ENCODE peak calls at places on chromosomes 16 and 17, in eight cellular contexts. C is AG20443; W is NCI-H2107; N is CD8-positive, alpha-beta T cell; H is stimulated activated CD4-positive, alpha-beta T cell treated with anti-CD3 and anti-CD28 coated beads, TNF-alpha, amount 100 ng/mL, for 48 hours; V is SHP77; A is body of pancreas; U is fibroblast of the aortic adventitia. B is an unnamed sample.
A peak's percentile ranks its signal among the peaks of the same experiment; 100 is the strongest.

GRCh38 chr17:35766489-35766877 is 5.8 kb downstream of the C17orf50 start:
- DNase-seq in C (no peak), W (no peak), N (no peak), H (no peak), V (no peak), A (no peak), U (no peak), B (no peak)

GRCh38 chr17:41494524-41494923 is 4.8 kb upstream of the KRT36 start:
- DNase-seq in C (peak; percentile 59), W (no peak), N (no peak), H (no peak), V (no peak), A (no peak), U (peak; percentile 22), B (peak; percentile 14)

GRCh38 chr17:76384222-76384986 is at the start of gene SPHK1:
- DNase-seq in C (peak; percentile 94), W (no peak), N (peak; percentile 57), H (peak; percentile 72), V (peak; percentile 31), A (peak; percentile 69), U (peak; percentile 79), B (peak; percentile 91)

GRCh38 chr16:19292186-19292585 is 6.7 kb downstream of the CLEC19A start:
- DNase-seq in C (no peak), W (no peak), N (no peak), H (no peak), V (no peak), A (no peak), U (no peak), B (no peak)

GRCh38 chr17:82097187-82097918 is 683 bp downstream of the FASN start:
- DNase-seq in C (peak; percentile 86), W (no peak), N (no peak), H (peak; percentile 29), V (no peak), A (peak; percentile 48), U (peak; percentile 28), B (peak; percentile 83)

GRCh38 chr17:39621523-39622379 is 5.0 kb upstream of the PPP1R1B start:
- DNase-seq in C (peak; percentile 91), W (peak; percentile 84), N (peak; percentile 92), H (peak; percentile 74), V (peak; percentile 80), A (peak; percentile 89), U (peak; percentile 79), B (peak; percentile 78)

GRCh38 chr16:11181889-11182279 is 74.1 kb downstream of the SOCS1 start:
- DNase-seq in C (no peak), W (no peak), N (no peak), H (no peak), V (no peak), A (no peak), U (no peak), B (no peak)

GRCh38 chr16:87495578-87495977 is 2.8 kb upstream of the ZCCHC14 start:
- DNase-seq in C (no peak), W (no peak), N (no peak), H (no peak), V (no peak), A (no peak), U (no peak), B (no peak)

GRCh38 chr16:61366006-61366405 is 670.2 kb downstream of the CDH8 start:
- DNase-seq in C (no peak), W (no peak), N (no peak), H (no peak), V (no peak), A (no peak), U (no peak), B (no peak)

GRCh38 chr17:35796942-35797341 is 1.5 kb upstream of the MMP28 start:
- DNase-seq in C (no peak), W (no peak), N (no peak), H (no peak), V (no peak), A (no peak), U (no peak), B (no peak)

GRCh38 chr16:30526137-30526822 is at the start of gene ZNF768:
- DNase-seq in C (peak; percentile 85), W (no peak), N (peak; percentile 27), H (peak; percentile 31), V (no peak), A (peak; percentile 46), U (peak; percentile 9), B (peak; percentile 55)

GRCh38 chr17:81391964-81392908 is 3.0 kb upstream of the BAHCC1 start:
- DNase-seq in C (peak; percentile 70), W (no peak), N (no peak), H (no peak), V (no peak), A (no peak), U (peak; percentile 80), B (no peak)

GRCh38 chr17:36657763-36658490 is 56.5 kb downstream of the MRM1 start:
- DNase-seq in C (no peak), W (no peak), N (peak; percentile 17), H (no peak), V (no peak), A (no peak), U (no peak), B (no peak)

GRCh38 chr17:57368637-57369336 is 112.5 kb downstream of the MSI2 start:
- DNase-seq in C (no peak), W (no peak), N (no peak), H (no peak), V (no peak), A (no peak), U (no peak), B (no peak)

GRCh38 chr16:7342598-7342997 is 10.0 kb downstream of the RBFOX1 start:
- DNase-seq in C (no peak), W (no peak), N (no peak), H (no peak), V (no peak), A (no peak), U (no peak), B (no peak)

GRCh38 chr17:66300956-66301355 is 1.5 kb upstream of the PRKCA start:
- DNase-seq in C (no peak), W (no peak), N (no peak), H (no peak), V (no peak), A (no peak), U (no peak), B (no peak)

GRCh38 chr17:76700627-76701470 is 9.9 kb downstream of the MXRA7 start:
- DNase-seq in C (peak; percentile 89), W (no peak), N (no peak), H (no peak), V (peak; percentile 75), A (no peak), U (peak; percentile 83), B (peak; percentile 87)

GRCh38 chr16:11748404-11749254 is 6.0 kb upstream of the TXNDC11 start:
- DNase-seq in C (no peak), W (no peak), N (no peak), H (no peak), V (no peak), A (no peak), U (no peak), B (no peak)

GRCh38 chr16:79564594-79565210 is 35.8 kb downstream of the MAF start:
- DNase-seq in C (no peak), W (no peak), N (no peak), H (no peak), V (no peak), A (no peak), U (no peak), B (no peak)

GRCh38 chr16:4347765-4348509 is 3.2 kb downstream of the PAM16 start:
- DNase-seq in C (no peak), W (no peak), N (no peak), H (no peak), V (no peak), A (no peak), U (no peak), B (no peak)

GRCh38 chr17:62178579-62178978 is 113.5 kb upstream of the MED13 start:
- DNase-seq in C (no peak), W (no peak), N (no peak), H (no peak), V (no peak), A (no peak), U (no peak), B (no peak)

GRCh38 chr16:78800535-78800934 is 701.1 kb downstream of the WWOX start:
- DNase-seq in C (no peak), W (no peak), N (no peak), H (no peak), V (no peak), A (no peak), U (no peak), B (no peak)

GRCh38 chr16:2471016-2471652 is at the start of gene NTN3:
- DNase-seq in C (peak; percentile 65), W (peak; percentile 54), N (no peak), H (no peak), V (no peak), A (no peak), U (no peak), B (no peak)

GRCh38 chr17:41352597-41353366 is 2.2 kb upstream of the KRT33A start:
- DNase-seq in C (no peak), W (no peak), N (no peak), H (no peak), V (no peak), A (no peak), U (no peak), B (no peak)

GRCh38 chr17:11555530-11555929 is 42.7 kb upstream of the DNAH9 start:
- DNase-seq in C (no peak), W (no peak), N (no peak), H (no peak), V (no peak), A (no peak), U (no peak), B (no peak)

GRCh38 chr16:83903739-83904138 is 4.8 kb downstream of the MLYCD start:
- DNase-seq in C (peak; percentile 46), W (no peak), N (no peak), H (no peak), V (peak; percentile 58), A (peak; percentile 38), U (no peak), B (no peak)

GRCh38 chr16:66130296-66130910 is 236.1 kb upstream of the CDH5 start:
- DNase-seq in C (peak; percentile 85), W (no peak), N (no peak), H (no peak), V (no peak), A (no peak), U (peak; percentile 87), B (peak; percentile 98)

GRCh38 chr17:66678827-66679226 is 156.1 kb upstream of the CACNG5 start:
- DNase-seq in C (no peak), W (no peak), N (no peak), H (no peak), V (no peak), A (no peak), U (no peak), B (no peak)

GRCh38 chr17:897970-898619 is 81.5 kb downstream of the NXN start:
- DNase-seq in C (no peak), W (no peak), N (no peak), H (no peak), V (no peak), A (no peak), U (no peak), B (no peak)

GRCh38 chr17:59331929-59332889 is 754 bp downstream of the YPEL2 start:
- DNase-seq in C (peak; percentile 68), W (no peak), N (peak; percentile 39), H (peak; percentile 29), V (no peak), A (peak; percentile 52), U (peak; percentile 17), B (no peak)

B was measured in SJSA1.